ENCODE peak calls at places on chromosome 14, in five cellular contexts. P, B, V, O and G are unnamed samples.

GRCh38 chr14:54933006-54933405 is 30.4 kb upstream of the GCH1 start:
- DNase-seq in P (no peak), B (no peak), V (no peak), O (no peak), G (no peak)

GRCh38 chr14:24392327-24393098 is 6.3 kb upstream of the NYNRIN start:
- DNase-seq in P (peak), B (no peak), V (no peak), O (no peak), G (no peak)

GRCh38 chr14:39673141-39674133 is 241.2 kb upstream of the FBXO33 start:
- DNase-seq in P (peak), B (no peak), V (no peak), O (no peak), G (no peak)

GRCh38 chr14:105774001-105774400 is 247.6 kb downstream of the TMEM121 start:
- DNase-seq in P (no peak), B (peak), V (no peak), O (no peak), G (no peak)

GRCh38 chr14:24398943-24399801 is at the start of gene NYNRIN:
- DNase-seq in P (peak), B (peak), V (no peak), O (peak), G (peak)

GRCh38 chr14:36513012-36513420 is 7.0 kb downstream of the NKX2-1 start:
- DNase-seq in P (no peak), B (no peak), V (no peak), O (no peak), G (no peak)

GRCh38 chr14:71532349-71532748 is 399.9 kb upstream of the RGS6 start:
- DNase-seq in P (no peak), B (no peak), V (no peak), O (no peak), G (no peak)

GRCh38 chr14:39034481-39035296 is 68.3 kb downstream of the SEC23A start:
- DNase-seq in P (peak), B (no peak), V (no peak), O (no peak), G (no peak)

GRCh38 chr14:71261206-71261605 is 353.9 kb downstream of the PCNX1 start:
- DNase-seq in P (no peak), B (no peak), V (no peak), O (no peak), G (no peak)

GRCh38 chr14:98924046-98924445 is 348.0 kb downstream of the BCL11B start:
- DNase-seq in P (no peak), B (no peak), V (no peak), O (peak), G (no peak)

GRCh38 chr14:104970231-104971068 is 7.7 kb downstream of the AHNAK2 start:
- DNase-seq in P (peak), B (no peak), V (no peak), O (peak), G (no peak)

GRCh38 chr14:104436741-104437701 is 142.5 kb upstream of the C14orf180 start:
- DNase-seq in P (no peak), B (peak), V (no peak), O (peak), G (no peak)

GRCh38 chr14:93303659-93304058 is 29.2 kb downstream of the BTBD7 start:
- DNase-seq in P (no peak), B (no peak), V (no peak), O (no peak), G (no peak)

GRCh38 chr14:103519837-103520212 is 2.8 kb downstream of the CKB start:
- DNase-seq in P (no peak), B (peak), V (no peak), O (peak), G (no peak)

GRCh38 chr14:25537846-25538455 is 488.0 kb upstream of the STXBP6 start:
- DNase-seq in P (no peak), B (no peak), V (peak), O (no peak), G (no peak)
- TF ChIP-seq CTCF in P (peak), B (peak), V (peak), O (no peak), G (no peak)

DNA sequence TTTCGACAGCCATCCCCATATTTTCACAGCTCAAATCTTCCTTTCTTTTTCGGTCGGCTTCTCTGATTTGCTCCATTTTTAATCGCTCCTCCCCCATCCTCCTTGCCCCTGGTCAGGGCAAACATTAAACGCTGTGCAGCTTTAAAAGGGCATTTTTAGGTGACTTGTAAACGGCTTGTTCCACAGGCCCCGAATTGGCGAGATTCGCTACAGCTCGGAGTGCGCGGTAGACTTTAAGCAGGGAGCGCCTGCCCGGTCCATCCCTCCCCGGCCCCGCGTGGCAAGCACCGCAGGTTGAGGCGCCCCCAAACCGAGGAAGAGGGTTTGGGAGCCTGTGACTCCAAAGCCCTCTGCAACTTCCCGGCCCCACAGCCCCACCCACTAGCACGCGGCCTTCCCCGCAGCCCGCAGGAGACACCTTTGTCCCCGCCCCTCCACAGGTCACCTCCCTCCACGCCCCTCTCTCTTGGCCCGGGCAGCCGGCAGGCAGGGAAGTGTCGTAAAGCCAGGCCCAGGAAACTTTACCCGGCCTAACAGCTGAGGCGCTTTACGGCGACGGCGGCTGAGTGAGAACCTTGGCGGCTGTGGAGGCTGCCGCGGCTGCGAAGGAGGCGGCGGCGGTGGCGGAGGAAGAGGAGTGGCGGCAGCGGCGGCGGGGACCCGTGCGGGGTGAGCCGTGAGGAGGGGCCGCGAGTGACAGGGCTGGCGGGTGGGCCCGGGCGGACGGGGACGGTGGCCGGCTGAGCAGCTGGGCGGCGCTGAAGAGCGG is at the start of gene NAA30:
- DNase-seq in P (peak), B (peak), V (peak), O (peak), G (peak)
- TF ChIP-seq CTCF in P (no peak), B (no peak), V (no peak), O (no peak), G (no peak)

DNA sequence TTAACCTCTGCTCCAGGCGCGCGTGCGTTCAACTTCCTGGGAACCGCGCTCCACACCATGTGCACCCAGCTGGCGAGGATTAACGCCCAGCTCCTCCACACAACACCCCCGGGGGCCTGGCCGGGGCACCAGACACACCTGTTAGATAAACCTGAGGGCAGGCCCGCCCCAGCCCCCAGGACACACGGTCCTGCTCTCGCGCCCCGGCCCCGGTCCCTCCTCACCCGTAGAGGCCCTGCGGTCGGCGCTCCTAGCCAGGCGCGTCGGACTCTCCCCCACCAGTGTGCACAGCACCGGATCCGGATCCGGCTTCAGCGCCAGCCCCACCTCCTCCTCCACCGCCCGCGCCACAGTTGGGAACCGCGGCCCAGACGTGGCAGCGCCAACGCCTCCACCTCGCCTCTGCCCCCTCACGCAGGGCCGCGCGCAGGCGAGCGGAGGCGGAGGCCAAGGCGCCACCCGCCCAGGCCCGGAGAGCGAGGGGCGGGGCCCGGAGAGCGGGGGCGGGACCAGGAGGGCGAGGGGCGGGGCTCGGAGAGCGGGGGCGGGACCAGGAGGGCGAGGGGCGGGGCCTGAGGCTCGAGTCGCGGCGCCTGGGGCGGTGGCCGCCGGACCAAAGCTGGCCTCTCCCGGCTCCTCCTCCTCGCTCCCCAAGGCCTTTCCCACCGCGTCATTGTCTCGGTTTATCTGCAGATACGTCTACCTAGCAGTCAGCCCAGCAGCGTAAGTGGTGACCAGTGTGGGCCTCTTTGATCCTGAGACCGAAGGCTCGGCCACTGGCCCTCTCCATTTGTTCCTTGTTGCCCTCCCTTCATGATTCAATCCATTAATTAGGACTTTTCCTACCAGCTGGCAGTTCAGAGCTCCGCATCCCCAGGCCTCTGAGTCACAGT is at the start of gene GNPNAT1:
- DNase-seq in P (peak), B (peak), V (peak), O (peak), G (peak)
- TF ChIP-seq CTCF in P (no peak), B (no peak), V (no peak), O (no peak), G (no peak)

DNA sequence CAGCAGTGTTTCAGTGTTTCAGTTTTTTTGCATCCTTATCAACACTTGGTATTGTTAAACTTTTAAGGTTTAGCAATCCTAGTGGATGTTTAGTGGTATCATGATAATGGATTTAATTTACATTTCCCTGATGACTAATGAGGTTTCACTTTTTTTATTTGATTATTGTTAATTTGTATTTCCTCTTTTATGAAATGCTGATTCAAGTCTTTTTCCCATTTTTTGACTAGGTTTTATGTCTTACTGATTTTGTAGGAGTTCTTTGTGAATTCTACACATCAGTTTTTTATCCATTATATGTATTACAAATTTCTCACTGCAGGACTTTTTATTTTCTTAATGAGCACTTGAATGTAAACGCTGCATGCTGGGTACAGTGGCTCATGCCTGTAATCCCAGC is 23.8 kb downstream of the YLPM1 start:
- DNase-seq in P (no peak), B (no peak), V (no peak), O (no peak), G (no peak)
- TF ChIP-seq CTCF in P (no peak), B (no peak), V (no peak), O (no peak), G (no peak)

GRCh38 chr14:100645986-100646314 is 58.7 kb upstream of the BEGAIN start:
- DNase-seq in P (no peak), B (no peak), V (no peak), O (no peak), G (no peak)

GRCh38 chr14:100645200-100645985 is 58.2 kb upstream of the BEGAIN start:
- DNase-seq in P (peak), B (peak), V (peak), O (peak), G (no peak)

GRCh38 chr14:100641274-100641860 is 54.1 kb upstream of the BEGAIN start:
- DNase-seq in P (no peak), B (no peak), V (no peak), O (no peak), G (no peak)

GRCh38 chr14:100644784-100645183 is 57.6 kb upstream of the BEGAIN start:
- DNase-seq in P (no peak), B (no peak), V (no peak), O (no peak), G (no peak)

DNA sequence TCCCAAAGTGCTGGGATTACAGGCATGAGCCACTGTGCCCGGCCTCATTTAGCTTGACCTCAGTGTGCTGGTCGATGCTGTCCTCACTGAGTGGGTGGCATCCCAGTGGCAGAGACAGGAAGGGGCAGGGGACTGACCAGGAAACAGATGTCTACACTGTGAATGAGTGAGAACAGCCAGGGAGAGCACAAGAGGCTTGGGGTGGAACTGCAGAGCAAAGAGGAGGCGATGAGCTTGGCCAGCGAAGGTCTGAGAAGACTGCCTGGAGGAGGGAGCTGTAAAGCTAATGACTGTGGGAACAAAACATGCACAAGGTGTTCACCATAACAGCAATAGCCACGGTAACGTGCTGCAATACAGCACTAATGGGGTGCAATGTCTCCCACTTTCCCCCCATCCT is 57.2 kb upstream of the BEGAIN start:
- DNase-seq in P (no peak), B (no peak), V (no peak), O (no peak), G (no peak)
- TF ChIP-seq CTCF in P (no peak), B (no peak), V (no peak), O (no peak), G (no peak)

DNA sequence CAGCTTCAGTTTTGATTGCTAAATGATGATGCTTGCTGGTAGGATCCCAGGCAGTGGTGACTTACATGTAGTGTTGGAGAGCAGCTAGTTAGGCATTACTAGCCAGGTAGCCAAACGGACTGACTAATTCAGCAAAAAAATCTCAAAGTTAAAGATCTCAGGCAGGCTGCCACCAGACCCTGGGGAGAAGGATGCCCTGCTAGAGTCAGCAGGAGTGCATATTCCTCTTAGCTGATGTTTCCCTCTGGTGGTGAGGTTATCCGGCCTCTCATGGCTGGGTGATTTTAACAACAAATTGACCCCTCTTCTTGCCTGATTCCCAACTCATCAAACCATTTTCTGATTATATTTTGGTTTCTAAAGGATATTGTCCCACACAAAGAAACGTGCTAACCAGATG is 2.8 kb downstream of the EFS start:
- DNase-seq in P (peak), B (no peak), V (no peak), O (peak), G (no peak)
- TF ChIP-seq CTCF in P (peak), B (no peak), V (no peak), O (no peak), G (no peak)

DNA sequence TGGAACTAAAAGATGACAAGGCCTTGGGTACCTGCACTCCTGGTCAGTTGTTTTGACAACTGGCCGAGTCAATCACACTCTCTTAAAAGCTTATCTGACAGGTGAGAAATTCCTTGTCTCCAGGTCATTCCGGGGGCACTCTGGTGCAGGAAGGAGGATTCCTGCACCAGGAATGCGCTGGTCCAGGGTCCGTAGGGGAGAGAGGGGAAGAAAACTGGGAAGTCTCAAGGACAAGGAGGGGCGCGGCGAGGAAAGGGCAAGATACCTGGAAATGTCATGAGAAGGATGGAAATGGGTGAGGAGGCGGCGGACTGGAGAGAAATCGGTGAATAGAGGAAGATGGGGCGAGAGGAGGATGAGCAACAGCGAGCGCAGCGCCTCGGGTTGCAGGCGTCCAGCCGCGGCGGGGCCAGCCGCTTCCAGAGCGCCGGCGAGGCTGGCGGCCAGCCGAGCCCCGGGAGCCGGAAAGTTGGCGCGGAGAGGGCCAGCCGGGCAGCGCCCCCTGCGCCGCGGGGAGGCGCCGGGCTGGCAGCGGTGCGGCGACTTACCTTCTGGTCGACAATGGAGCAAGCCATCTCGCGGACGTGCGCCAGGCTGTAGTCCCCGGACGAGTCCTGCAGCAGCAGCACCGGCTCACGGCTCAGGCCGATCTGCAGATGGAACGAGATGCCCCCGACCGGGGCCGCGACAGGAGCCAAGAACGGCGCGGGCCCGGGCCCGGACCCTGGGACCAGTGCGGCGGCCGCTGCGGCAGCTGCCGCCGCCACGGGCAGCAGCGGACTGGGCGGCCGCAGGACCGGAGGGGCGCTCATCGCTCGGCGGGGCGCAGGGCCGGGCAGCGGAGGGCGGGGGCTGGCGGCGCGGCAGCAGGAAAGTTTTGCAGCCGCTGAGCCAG is 699 bp downstream of the PRKD1 start:
- DNase-seq in P (peak), B (peak), V (no peak), O (no peak), G (peak)
- TF ChIP-seq CTCF in P (peak), B (peak), V (no peak), O (no peak), G (no peak)

DNA sequence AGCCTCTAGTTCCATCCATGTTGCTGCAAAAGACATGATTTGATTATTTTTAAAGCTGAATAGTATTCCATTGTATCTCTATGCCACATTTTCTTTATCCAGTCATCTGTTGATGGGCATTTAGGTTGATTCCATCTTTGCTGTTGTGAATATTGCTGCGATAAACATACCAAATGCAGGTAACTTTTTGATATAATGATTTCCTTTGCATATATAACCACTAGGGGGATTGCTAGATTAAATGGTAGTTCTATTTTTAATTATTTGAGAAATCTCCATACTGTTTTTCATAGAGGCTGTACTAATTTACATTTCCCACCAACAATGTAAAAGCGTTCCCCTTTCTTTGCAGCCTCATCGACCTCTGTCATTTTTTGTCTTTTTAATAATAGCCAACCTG is 342.5 kb downstream of the MDGA2 start:
- DNase-seq in P (no peak), B (no peak), V (no peak), O (no peak), G (no peak)
- TF ChIP-seq CTCF in P (no peak), B (no peak), V (no peak), O (no peak), G (no peak)

GRCh38 chr14:51093371-51094281 is 1.3 kb downstream of the TRIM9 start:
- DNase-seq in P (peak), B (no peak), V (peak), O (peak), G (no peak)
- TF ChIP-seq CTCF in P (no peak), B (no peak), V (peak), O (no peak), G (no peak)

DNA sequence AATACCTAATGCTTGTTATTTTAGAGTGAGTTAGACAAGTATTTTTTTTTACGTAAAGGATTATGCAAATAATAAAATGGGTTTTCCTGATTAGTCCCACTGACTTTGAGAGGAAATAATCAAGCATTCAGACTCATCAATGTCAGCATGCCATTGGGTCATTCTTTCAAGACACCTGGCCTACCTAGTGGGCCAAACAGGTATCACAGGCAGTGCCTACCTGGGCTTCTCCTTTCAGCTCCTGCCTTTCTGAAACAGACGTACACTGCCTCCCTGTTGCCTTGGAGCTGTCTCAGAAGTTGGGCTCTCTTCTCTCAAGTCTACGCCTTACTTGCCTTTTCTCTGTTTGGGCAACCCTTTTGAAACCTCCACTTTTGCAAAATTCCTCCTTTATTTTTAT is 545.6 kb downstream of the SNAPC1 start:
- DNase-seq in P (no peak), B (no peak), V (no peak), O (no peak), G (no peak)
- TF ChIP-seq CTCF in P (no peak), B (no peak), V (no peak), O (no peak), G (no peak)